ENCODE peak calls at places on chromosomes 12 and 14, in ten cellular contexts. C is mucosa of descending colon, D is Calu3, K is endothelial cell, S is neural progenitor cell, H is lower lobe of right lung, A is RWPE1, W is brain microvascular endothelial cell, N is HFF-Myc, Z is progenitor cell of endocrine pancreas. P is an unnamed sample.

GRCh38 chr12:78241472-78241871 is 410.8 kb downstream of the NAV3 start:
- DNase-seq in C (no peak), D (no peak), K (no peak), S (peak; percentile 30), H (no peak), A (no peak), W (no peak), N (no peak), Z (no peak), P (no peak)

GRCh38 chr14:79295385-79295784 is 915.9 kb downstream of the DIO2 start:
- DNase-seq in C (no peak), D (no peak), K (no peak), S (no peak), H (no peak), A (no peak), W (no peak), N (no peak), Z (no peak), P (no peak)

GRCh38 chr14:104732931-104733681 is 9.1 kb downstream of the ADSS1 start:
- DNase-seq in C (peak; percentile 84), D (peak; percentile 30), K (no peak), S (no peak), H (no peak), A (peak; percentile 71), W (no peak), N (no peak), Z (no peak), P (no peak)

GRCh38 chr14:90644882-90645281 is 171.3 kb downstream of the TTC7B start:
- DNase-seq in C (no peak), D (no peak), K (no peak), S (no peak), H (no peak), A (no peak), W (no peak), N (peak; percentile 38), Z (no peak), P (no peak)

GRCh38 chr14:67856806-67857205 is 37.2 kb downstream of the RAD51B start:
- DNase-seq in C (no peak), D (no peak), K (no peak), S (no peak), H (no peak), A (no peak), W (no peak), N (no peak), Z (no peak), P (no peak)

GRCh38 chr12:41459815-41460214 is 271.7 kb downstream of the PDZRN4 start:
- DNase-seq in C (no peak), D (no peak), K (no peak), S (no peak), H (no peak), A (no peak), W (no peak), N (no peak), Z (no peak), P (no peak)

GRCh38 chr14:104092931-104093365 is 7.4 kb downstream of the ASPG start:
- DNase-seq in C (peak; percentile 35), D (no peak), K (no peak), S (no peak), H (peak; percentile 42), A (no peak), W (no peak), N (no peak), Z (no peak), P (no peak)

GRCh38 chr14:49946320-49947141 is 53.6 kb downstream of the ARF6 start:
- DNase-seq in C (no peak), D (peak; percentile 57), K (no peak), S (no peak), H (no peak), A (peak; percentile 73), W (peak; percentile 65), N (peak; percentile 79), Z (no peak), P (no peak)

GRCh38 chr12:39145175-39145999 is 240.0 kb upstream of the CPNE8 start:
- DNase-seq in C (peak; percentile 68), D (no peak), K (peak; percentile 73), S (peak; percentile 35), H (peak; percentile 61), A (no peak), W (no peak), N (no peak), Z (peak; percentile 41), P (no peak)

GRCh38 chr12:66301944-66302826 is at the start of gene HELB:
- DNase-seq in C (peak; percentile 99), D (peak; percentile 98), K (peak; percentile 97), S (peak; percentile 99), H (peak; percentile 99), A (peak; percentile 96), W (peak; percentile 97), N (peak; percentile 91), Z (peak; percentile 94), P (peak; percentile 46)

GRCh38 chr12:67366530-67367196 is 97.5 kb downstream of the CAND1 start:
- DNase-seq in C (no peak), D (no peak), K (no peak), S (no peak), H (no peak), A (no peak), W (peak; percentile 56), N (peak; percentile 58), Z (no peak), P (no peak)

GRCh38 chr14:81137316-81137715 is 83.4 kb downstream of the GTF2A1 start:
- DNase-seq in C (no peak), D (no peak), K (no peak), S (no peak), H (no peak), A (peak; percentile 77), W (peak; percentile 64), N (peak; percentile 17), Z (no peak), P (no peak)

GRCh38 chr14:91839754-91840153 is 27.6 kb downstream of the TC2N start:
- DNase-seq in C (no peak), D (no peak), K (no peak), S (no peak), H (no peak), A (no peak), W (no peak), N (no peak), Z (no peak), P (no peak)

GRCh38 chr14:35766036-35766699 is 42.9 kb downstream of the RALGAPA1 start:
- DNase-seq in C (no peak), D (no peak), K (no peak), S (no peak), H (no peak), A (no peak), W (no peak), N (no peak), Z (no peak), P (no peak)

GRCh38 chr14:37573355-37573754 is 21.7 kb downstream of the FOXA1 start:
- DNase-seq in C (no peak), D (no peak), K (no peak), S (no peak), H (no peak), A (no peak), W (peak; percentile 48), N (no peak), Z (no peak), P (no peak)

GRCh38 chr12:60977966-60978365 is 1282.2 kb upstream of the USP15 start:
- DNase-seq in C (no peak), D (peak; percentile 14), K (no peak), S (peak; percentile 69), H (no peak), A (peak; percentile 6), W (no peak), N (no peak), Z (no peak), P (no peak)
- TF ChIP-seq CTCF in C (no peak), D (peak; percentile 40), K (no peak), S (peak; percentile 69), H (no peak), A (no peak), W (peak; percentile 31), N (no peak), Z (peak; percentile 54), P (peak; percentile 26)

GRCh38 chr12:3259976-3260375 is 182.8 kb downstream of the TSPAN9 start:
- DNase-seq in C (no peak), D (no peak), K (no peak), S (no peak), H (no peak), A (no peak), W (no peak), N (no peak), Z (no peak), P (no peak)
- TF ChIP-seq CTCF in C (no peak), D (no peak), K (no peak), S (no peak), H (no peak), A (no peak), W (no peak), N (no peak), Z (no peak), P (no peak)

DNA sequence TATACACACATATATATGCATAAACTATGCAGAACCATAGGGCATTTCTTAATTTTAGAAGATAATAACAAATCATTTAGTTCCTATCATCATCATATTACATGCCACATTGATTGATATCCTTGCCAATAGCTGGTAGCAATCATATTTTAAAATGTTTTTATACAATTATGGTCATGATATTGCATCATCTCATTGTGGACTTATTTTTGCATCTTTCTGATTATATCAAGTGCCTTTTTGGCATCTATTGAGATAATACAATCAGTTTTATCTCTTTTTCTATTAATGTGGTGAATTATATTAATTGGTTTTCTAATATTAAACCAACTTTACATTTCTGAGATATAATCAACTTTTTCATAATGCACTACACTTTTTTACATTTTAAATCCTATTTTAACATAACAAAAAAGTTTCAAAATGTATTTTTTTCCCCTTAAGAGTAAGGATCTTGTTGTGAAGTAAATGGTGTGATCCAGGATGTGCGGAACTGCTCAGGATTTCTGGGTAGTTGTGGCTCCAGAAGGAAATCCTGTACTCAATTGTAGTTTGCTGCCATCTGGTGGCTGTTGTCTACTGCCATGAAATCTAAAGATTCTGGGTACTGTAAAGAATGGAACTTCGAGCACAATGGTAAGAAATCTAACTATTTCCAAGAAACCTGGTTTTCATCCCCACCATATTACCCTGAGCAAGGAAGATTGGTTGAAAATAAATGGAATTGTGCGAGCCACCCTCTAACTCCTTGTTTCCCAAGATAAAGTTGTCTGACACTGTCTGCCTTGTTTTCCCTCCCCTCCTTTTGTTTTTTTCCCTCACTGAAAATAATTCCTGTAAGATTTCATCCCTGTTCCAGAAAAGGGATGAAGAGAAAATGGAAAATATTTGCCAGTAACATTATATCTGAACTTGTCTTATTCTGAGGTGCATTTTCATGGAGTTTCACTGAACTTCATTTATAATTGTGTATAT is 17.0 kb downstream of the OR9K2 start:
- DNase-seq in C (no peak), D (peak; percentile 69), K (peak; percentile 50), S (peak; percentile 86), H (no peak), A (peak; percentile 16), W (peak; percentile 51), N (peak; percentile 19), Z (peak; percentile 25), P (no peak)
- TF ChIP-seq CTCF in C (peak; percentile 36), D (peak; percentile 63), K (peak; percentile 73), S (peak; percentile 90), H (peak; percentile 67), A (peak; percentile 83), W (peak; percentile 78), N (peak; percentile 70), Z (peak; percentile 85), P (peak; percentile 73)

GRCh38 chr12:2009623-2010022 is 5.4 kb upstream of the DCP1B start:
- DNase-seq in C (no peak), D (no peak), K (no peak), S (no peak), H (no peak), A (no peak), W (no peak), N (no peak), Z (no peak), P (no peak)
- TF ChIP-seq CTCF in C (no peak), D (no peak), K (no peak), S (peak; percentile 37), H (no peak), A (no peak), W (no peak), N (no peak), Z (peak; percentile 43), P (no peak)

P was measured in D721Med.